ENCODE peak calls at places on chromosomes 12 and 14, in five cellular contexts. G, M, F, W and K are unnamed samples.

GRCh38 chr12:125890983-125891382 is 825.7 kb downstream of the AACS start:
- DNase-seq in M (peak), F (no peak), G (no peak), W (no peak), K (no peak)

GRCh38 chr12:63897931-63898330 is 53.4 kb downstream of the SRGAP1 start:
- DNase-seq in W (no peak), M (no peak), F (no peak), G (no peak), K (no peak)

GRCh38 chr14:89407856-89408255 is 9.2 kb downstream of the FOXN3 start:
- DNase-seq in F (no peak), G (no peak), M (no peak), W (no peak), K (no peak)

GRCh38 chr12:1662761-1663439 is 28.0 kb upstream of the ADIPOR2 start:
- DNase-seq in F (no peak), M (no peak), W (peak), G (no peak), K (no peak)

GRCh38 chr12:51846911-51847829 is 1.3 kb downstream of the FIGNL2 start:
- DNase-seq in M (no peak), G (peak), W (peak), F (peak), K (no peak)

GRCh38 chr14:102784892-102785597 is 7.8 kb downstream of the TRAF3 start:
- DNase-seq in F (no peak), W (no peak), M (no peak), G (no peak), K (no peak)

GRCh38 chr14:64968651-64969050 is 3.5 kb downstream of the RAB15 start:
- DNase-seq in M (no peak), F (no peak), G (no peak), W (no peak), K (no peak)

GRCh38 chr14:21652209-21652808 is 1.3 kb upstream of the OR4E2 start:
- DNase-seq in W (no peak), M (no peak), G (no peak), F (no peak), K (no peak)

GRCh38 chr12:112900298-112901145 is 6.2 kb upstream of the OAS1 start:
- DNase-seq in W (peak), F (peak), M (peak), G (peak), K (peak)

GRCh38 chr12:106594447-106594846 is 11.6 kb downstream of the RFX4 start:
- DNase-seq in F (no peak), W (no peak), G (no peak), M (no peak), K (no peak)

GRCh38 chr14:34175574-34175973 is 224.7 kb upstream of the EGLN3 start:
- DNase-seq in G (no peak), F (no peak), W (no peak), M (no peak), K (peak)

GRCh38 chr12:116125981-116126566 is 151.4 kb downstream of the MED13L start:
- DNase-seq in F (no peak), M (peak), W (no peak), G (no peak), K (no peak)